ENCODE peak calls at places on chromosomes 13 and 19, in seven cellular contexts. One of them, this sample, is unnamed.

GRCh38 chr19:32437096-32437495 is 31.5 kb downstream of the DPY19L3 start:
- DNase-seq in GM23338: no peak
- DNase-seq in suprapubic skin: no peak
- DNase-seq in breast epithelium: no peak
- DNase-seq in GM12878: no peak
- DNase-seq in SK-N-SH: no peak
- DNase-seq in stomach: no peak
- DNase-seq in this sample: no peak

GRCh38 chr19:47853003-47853402 is 6.0 kb upstream of the TPRX2 start:
- DNase-seq in SK-N-SH: no peak
- DNase-seq in GM12878: no peak
- DNase-seq in GM23338: no peak
- DNase-seq in breast epithelium: peak; percentile 31
- DNase-seq in suprapubic skin: no peak
- DNase-seq in stomach: no peak
- DNase-seq in this sample: no peak

GRCh38 chr19:49779731-49780578 is 13.2 kb downstream of the AP2A1 start:
- DNase-seq in breast epithelium: no peak
- DNase-seq in stomach: no peak
- DNase-seq in GM12878: peak; percentile 3
- DNase-seq in SK-N-SH: no peak
- DNase-seq in GM23338: no peak
- DNase-seq in suprapubic skin: no peak
- DNase-seq in this sample: no peak

GRCh38 chr19:35775298-35776101 is at the start of gene ARHGAP33:
- DNase-seq in breast epithelium: peak; percentile 98
- DNase-seq in stomach: peak; percentile 100
- DNase-seq in SK-N-SH: peak; percentile 99
- DNase-seq in suprapubic skin: peak; percentile 100
- DNase-seq in GM12878: peak; percentile 87
- DNase-seq in GM23338: peak; percentile 100
- DNase-seq in this sample: peak; percentile 99

GRCh38 chr13:43087960-43088580 is 64.7 kb downstream of the DNAJC15 start:
- DNase-seq in breast epithelium: no peak
- DNase-seq in GM23338: no peak
- DNase-seq in SK-N-SH: no peak
- DNase-seq in GM12878: no peak
- DNase-seq in stomach: no peak
- DNase-seq in suprapubic skin: no peak
- DNase-seq in this sample: no peak

GRCh38 chr13:110250258-110250891 is 56.6 kb downstream of the COL4A1 start:
- DNase-seq in suprapubic skin: peak; percentile 90
- DNase-seq in GM23338: no peak
- DNase-seq in stomach: no peak
- DNase-seq in GM12878: no peak
- DNase-seq in SK-N-SH: no peak
- DNase-seq in breast epithelium: no peak
- DNase-seq in this sample: peak; percentile 84

GRCh38 chr19:58218899-58219298 is 9.8 kb upstream of the ZNF544 start:
- DNase-seq in GM12878: no peak
- DNase-seq in GM23338: peak; percentile 72
- DNase-seq in suprapubic skin: no peak
- DNase-seq in SK-N-SH: peak; percentile 41
- DNase-seq in breast epithelium: no peak
- DNase-seq in stomach: no peak
- DNase-seq in this sample: no peak

GRCh38 chr13:44014501-44014900 is 134.8 kb downstream of the LACC1 start:
- DNase-seq in GM23338: no peak
- DNase-seq in suprapubic skin: no peak
- DNase-seq in GM12878: no peak
- DNase-seq in SK-N-SH: no peak
- DNase-seq in stomach: no peak
- DNase-seq in breast epithelium: no peak
- DNase-seq in this sample: no peak

GRCh38 chr19:46718934-46719551 is 2.1 kb upstream of the PRKD2 start:
- DNase-seq in stomach: no peak
- DNase-seq in SK-N-SH: no peak
- DNase-seq in GM12878: peak; percentile 70
- DNase-seq in suprapubic skin: no peak
- DNase-seq in GM23338: no peak
- DNase-seq in breast epithelium: no peak
- DNase-seq in this sample: no peak
- H3K27ac ChIP-seq in stomach: peak overlapping the region; percentile 93
- H3K27ac ChIP-seq in SK-N-SH: no peak overlapping the region
- H3K27ac ChIP-seq in GM12878: peak overlapping the region; percentile 88
- H3K27ac ChIP-seq in suprapubic skin: no peak overlapping the region
- H3K27ac ChIP-seq in GM23338: no peak overlapping the region
- H3K27ac ChIP-seq in breast epithelium: peak overlapping the region; percentile 91
- H3K27ac ChIP-seq in this sample: no peak overlapping the region

DNA sequence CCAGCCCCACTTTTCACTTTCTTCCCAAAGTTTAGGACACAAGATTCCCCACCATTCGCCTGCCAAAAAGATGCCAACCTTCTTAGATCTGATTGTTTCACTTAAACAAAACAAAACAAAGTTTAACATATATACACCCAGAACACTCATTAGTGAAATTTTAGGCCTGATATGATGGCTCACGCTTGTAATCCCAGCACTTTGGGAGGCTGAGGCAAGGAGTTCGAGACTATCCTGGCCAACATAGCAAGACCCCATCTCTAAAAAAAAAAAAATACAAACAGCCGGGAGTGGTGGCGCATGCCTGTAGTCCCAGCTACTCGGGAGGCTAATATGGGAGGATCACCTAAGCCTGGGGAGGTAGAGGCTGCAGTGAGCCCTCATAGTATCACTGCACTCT is 4.9 kb downstream of the PGPEP1 start:
- DNase-seq in GM23338: no peak
- DNase-seq in breast epithelium: no peak
- DNase-seq in stomach: no peak
- DNase-seq in SK-N-SH: no peak
- DNase-seq in suprapubic skin: no peak
- DNase-seq in GM12878: no peak
- DNase-seq in this sample: no peak
- TF ChIP-seq POLR2AphosphoS5 in GM23338: no peak
- TF ChIP-seq POLR2AphosphoS5 in breast epithelium: no peak
- TF ChIP-seq POLR2AphosphoS5 in stomach: no peak
- TF ChIP-seq POLR2AphosphoS5 in SK-N-SH: no peak
- TF ChIP-seq POLR2AphosphoS5 in suprapubic skin: no peak
- TF ChIP-seq POLR2AphosphoS5 in GM12878: no peak
- TF ChIP-seq POLR2AphosphoS5 in this sample: no peak

GRCh38 chr19:2053601-2054389 is 2.8 kb upstream of the MKNK2 start:
- DNase-seq in suprapubic skin: peak; percentile 73
- DNase-seq in breast epithelium: no peak
- DNase-seq in SK-N-SH: no peak
- DNase-seq in stomach: peak; percentile 88
- DNase-seq in GM23338: no peak
- DNase-seq in GM12878: no peak
- DNase-seq in this sample: peak; percentile 93
- H3K27ac ChIP-seq in suprapubic skin: no peak overlapping the region
- H3K27ac ChIP-seq in breast epithelium: peak overlapping the region; percentile 98
- H3K27ac ChIP-seq in SK-N-SH: no peak overlapping the region
- H3K27ac ChIP-seq in stomach: peak overlapping the region; percentile 100
- H3K27ac ChIP-seq in GM23338: no peak overlapping the region
- H3K27ac ChIP-seq in GM12878: peak overlapping the region; percentile 60
- H3K27ac ChIP-seq in this sample: peak overlapping the region; percentile 100

GRCh38 chr13:98856983-98857382 is 104.5 kb upstream of the SLC15A1 start:
- DNase-seq in breast epithelium: peak; percentile 49
- DNase-seq in SK-N-SH: peak; percentile 39
- DNase-seq in stomach: peak; percentile 55
- DNase-seq in suprapubic skin: no peak
- DNase-seq in GM23338: no peak
- DNase-seq in GM12878: no peak
- DNase-seq in this sample: no peak
- TF ChIP-seq POLR2AphosphoS5 in breast epithelium: no peak
- TF ChIP-seq POLR2AphosphoS5 in SK-N-SH: no peak
- TF ChIP-seq POLR2AphosphoS5 in stomach: peak; percentile 25
- TF ChIP-seq POLR2AphosphoS5 in suprapubic skin: no peak
- TF ChIP-seq POLR2AphosphoS5 in GM23338: no peak
- TF ChIP-seq POLR2AphosphoS5 in GM12878: no peak
- TF ChIP-seq POLR2AphosphoS5 in this sample: no peak

GRCh38 chr19:46347985-46348384 is 1.1 kb downstream of the PPP5C start:
- DNase-seq in GM12878: no peak
- DNase-seq in GM23338: no peak
- DNase-seq in breast epithelium: no peak
- DNase-seq in suprapubic skin: no peak
- DNase-seq in stomach: no peak
- DNase-seq in SK-N-SH: no peak
- DNase-seq in this sample: no peak

GRCh38 chr19:46347572-46347883 is 641 bp downstream of the PPP5C start:
- DNase-seq in stomach: no peak
- DNase-seq in GM12878: no peak
- DNase-seq in SK-N-SH: no peak
- DNase-seq in GM23338: no peak
- DNase-seq in breast epithelium: no peak
- DNase-seq in suprapubic skin: no peak
- DNase-seq in this sample: no peak

GRCh38 chr19:46350758-46351159 is 3.9 kb downstream of the PPP5C start:
- DNase-seq in stomach: no peak
- DNase-seq in GM12878: peak; percentile 51
- DNase-seq in GM23338: no peak
- DNase-seq in breast epithelium: no peak
- DNase-seq in SK-N-SH: no peak
- DNase-seq in suprapubic skin: no peak
- DNase-seq in this sample: no peak

GRCh38 chr19:46350029-46350757 is 3.3 kb downstream of the PPP5C start:
- DNase-seq in SK-N-SH: no peak
- DNase-seq in stomach: no peak
- DNase-seq in GM23338: no peak
- DNase-seq in suprapubic skin: no peak
- DNase-seq in breast epithelium: no peak
- DNase-seq in GM12878: no peak
- DNase-seq in this sample: no peak

GRCh38 chr19:46349311-46349993 is 2.6 kb downstream of the PPP5C start:
- DNase-seq in SK-N-SH: no peak
- DNase-seq in GM23338: no peak
- DNase-seq in breast epithelium: no peak
- DNase-seq in stomach: no peak
- DNase-seq in GM12878: no peak
- DNase-seq in suprapubic skin: no peak
- DNase-seq in this sample: no peak
- H3K27ac ChIP-seq in SK-N-SH: no peak overlapping the region
- H3K27ac ChIP-seq in GM23338: no peak overlapping the region
- H3K27ac ChIP-seq in breast epithelium: peak overlapping the region; percentile 71
- H3K27ac ChIP-seq in stomach: peak overlapping the region; percentile 85
- H3K27ac ChIP-seq in GM12878: peak overlapping the region; percentile 95
- H3K27ac ChIP-seq in suprapubic skin: peak overlapping the region; percentile 59
- H3K27ac ChIP-seq in this sample: peak overlapping the region; percentile 68

GRCh38 chr13:102591988-102592781 is 4.6 kb upstream of the TPP2 start:
- DNase-seq in SK-N-SH: peak; percentile 69
- DNase-seq in stomach: peak; percentile 67
- DNase-seq in suprapubic skin: peak; percentile 89
- DNase-seq in GM12878: peak; percentile 40
- DNase-seq in GM23338: peak; percentile 95
- DNase-seq in breast epithelium: peak; percentile 44
- DNase-seq in this sample: peak; percentile 91
- TF ChIP-seq POLR2AphosphoS5 in SK-N-SH: no peak
- TF ChIP-seq POLR2AphosphoS5 in stomach: no peak
- TF ChIP-seq POLR2AphosphoS5 in suprapubic skin: no peak
- TF ChIP-seq POLR2AphosphoS5 in GM12878: no peak
- TF ChIP-seq POLR2AphosphoS5 in GM23338: peak; percentile 56
- TF ChIP-seq POLR2AphosphoS5 in breast epithelium: peak; percentile 52
- TF ChIP-seq POLR2AphosphoS5 in this sample: peak; percentile 12

DNA sequence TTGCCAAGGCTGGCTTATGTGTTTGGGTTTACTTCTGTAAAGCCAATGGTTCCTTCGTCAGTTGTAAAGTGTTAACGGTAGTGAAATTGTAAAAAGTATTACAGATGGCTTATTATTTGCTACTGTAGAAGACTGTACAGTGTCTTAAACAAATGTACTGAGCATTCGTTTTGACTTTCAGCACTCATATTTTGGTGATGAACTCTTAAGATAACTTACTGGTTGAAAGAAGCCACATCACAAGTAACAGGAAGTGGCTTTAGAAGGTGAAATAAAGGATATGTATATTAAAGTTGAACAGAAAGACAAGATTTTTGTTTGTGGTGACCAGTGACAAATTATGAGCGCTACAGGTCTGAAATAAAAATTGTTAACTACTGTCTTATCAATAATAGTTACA is 64.2 kb downstream of the URI1 start:
- DNase-seq in suprapubic skin: no peak
- DNase-seq in SK-N-SH: no peak
- DNase-seq in stomach: no peak
- DNase-seq in GM23338: no peak
- DNase-seq in breast epithelium: no peak
- DNase-seq in GM12878: no peak
- DNase-seq in this sample: no peak
- H3K27ac ChIP-seq in suprapubic skin: no peak overlapping the region
- H3K27ac ChIP-seq in SK-N-SH: no peak overlapping the region
- H3K27ac ChIP-seq in stomach: no peak overlapping the region
- H3K27ac ChIP-seq in GM23338: no peak overlapping the region
- H3K27ac ChIP-seq in breast epithelium: no peak overlapping the region
- H3K27ac ChIP-seq in GM12878: no peak overlapping the region
- H3K27ac ChIP-seq in this sample: no peak overlapping the region

GRCh38 chr19:33459220-33459619 is 62.4 kb downstream of the PEPD start:
- DNase-seq in GM12878: no peak
- DNase-seq in GM23338: no peak
- DNase-seq in stomach: no peak
- DNase-seq in breast epithelium: no peak
- DNase-seq in SK-N-SH: peak; percentile 36
- DNase-seq in suprapubic skin: peak; percentile 43
- DNase-seq in this sample: peak; percentile 51
- TF ChIP-seq POLR2AphosphoS5 in GM12878: no peak
- TF ChIP-seq POLR2AphosphoS5 in GM23338: no peak
- TF ChIP-seq POLR2AphosphoS5 in stomach: no peak
- TF ChIP-seq POLR2AphosphoS5 in breast epithelium: no peak
- TF ChIP-seq POLR2AphosphoS5 in SK-N-SH: no peak
- TF ChIP-seq POLR2AphosphoS5 in suprapubic skin: no peak
- TF ChIP-seq POLR2AphosphoS5 in this sample: no peak